ENCODE peak calls at places on chromosomes 4 and X, in eight cellular contexts. K, P, E, F, L, X, H and T are unnamed samples. For H3K36me3 and H3K4me1, the result is how much of the 10 kb centered on the place peaks cover.

GRCh38 chr4:33060873-33061542 is 2340.8 kb downstream of the PCDH7 start:
- DNase-seq in P (no peak), H (no peak), K (no peak), L (peak), X (no peak), F (peak), E (peak), T (no peak)

GRCh38 chrX:9320940-9321339 is 143.9 kb upstream of the TBL1X start:
- DNase-seq in F (no peak), L (peak), E (no peak), H (no peak), X (no peak), P (no peak), K (no peak), T (no peak)

GRCh38 chrX:48827654-48827968 is 1.3 kb downstream of the ERAS start:
- DNase-seq in P (no peak), L (no peak), K (no peak), H (no peak), E (no peak), F (no peak), X (no peak), T (no peak)

GRCh38 chrX:24902808-24903207 is 113.0 kb downstream of the ARX start:
- DNase-seq in F (no peak), H (no peak), E (peak), L (peak), X (no peak), K (no peak), P (no peak), T (no peak)

GRCh38 chr4:47468686-47469365 is 5.3 kb upstream of the COMMD8 start:
- DNase-seq in H (no peak), X (no peak), F (no peak), K (no peak), L (peak), E (peak), P (no peak), T (no peak)

GRCh38 chr4:182339246-182339645 is 96.0 kb downstream of the TENM3 start:
- DNase-seq in K (no peak), P (no peak), L (no peak), H (no peak), E (no peak), F (no peak), X (no peak), T (no peak)

GRCh38 chr4:147596377-147596776 is 20.8 kb upstream of the TMEM184C start:
- DNase-seq in H (no peak), X (no peak), E (no peak), L (peak), P (no peak), F (no peak), K (no peak), T (no peak)

GRCh38 chrX:131202766-131203165 is 86.3 kb downstream of the IGSF1 start:
- DNase-seq in F (no peak), X (no peak), E (no peak), H (no peak), K (no peak), P (no peak), L (no peak), T (no peak)

DNA sequence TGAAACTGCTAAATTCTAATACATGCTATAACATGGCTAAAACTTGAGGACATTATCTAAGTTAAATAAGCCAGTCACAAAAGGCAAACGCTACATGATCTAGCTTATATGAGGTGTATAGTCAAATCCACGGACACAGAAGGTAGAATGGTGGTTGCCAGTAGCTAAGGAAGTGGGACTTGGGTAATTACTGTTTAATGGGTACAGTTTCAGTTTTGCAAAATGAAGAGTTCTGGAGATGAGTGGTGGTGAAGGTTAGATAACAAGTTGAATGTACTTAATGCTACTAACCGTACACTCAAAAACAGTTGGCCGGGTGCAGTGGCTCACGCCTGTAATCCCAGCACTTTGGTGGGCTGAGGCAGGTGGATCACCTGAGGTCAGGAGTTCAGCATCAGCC is 644.5 kb upstream of the DIPK2B start:
- DNase-seq in E (no peak), P (no peak), H (no peak), F (no peak), K (no peak), L (no peak), X (no peak), T (no peak)
- H3K36me3 ChIP-seq in E (under half), P (under half), H (under half), F (under half), K (under half), L (under half), X (under half), T (half or more)

GRCh38 chr4:69861756-69862155 is 1.8 kb upstream of the SULT1E1 start:
- DNase-seq in E (no peak), H (no peak), X (no peak), L (no peak), P (no peak), K (no peak), F (no peak), T (no peak)

GRCh38 chr4:69860521-69861298 is 765 bp upstream of the SULT1E1 start:
- DNase-seq in F (no peak), K (no peak), L (no peak), P (no peak), H (no peak), E (no peak), X (no peak), T (no peak)

GRCh38 chr4:69859140-69859539 is 805 bp downstream of the SULT1E1 start:
- DNase-seq in L (no peak), X (no peak), E (no peak), K (no peak), P (no peak), H (no peak), F (no peak), T (no peak)

GRCh38 chr4:69858683-69859082 is 1.3 kb downstream of the SULT1E1 start:
- DNase-seq in K (no peak), H (no peak), X (no peak), E (peak), P (no peak), L (no peak), F (no peak), T (no peak)

DNA sequence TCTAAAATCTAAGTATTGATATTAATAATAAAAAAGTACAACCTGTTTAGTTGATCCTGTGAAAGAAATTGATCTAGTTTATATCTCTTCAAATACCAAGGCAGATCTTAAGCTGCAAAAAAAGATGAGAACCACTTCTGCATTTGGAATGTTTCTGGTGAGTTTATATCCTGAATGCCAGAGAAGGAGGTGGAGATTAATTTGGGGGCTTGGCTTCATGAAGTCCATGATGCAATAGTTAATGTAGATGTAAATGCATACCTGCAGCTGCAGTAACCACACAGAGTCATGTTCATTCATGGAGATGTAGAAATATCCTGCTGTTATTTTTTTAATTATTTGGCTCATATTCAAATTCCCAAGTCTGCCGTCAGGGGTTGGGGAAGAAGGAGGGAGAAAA is at the start of gene SULT1E1:
- DNase-seq in K (no peak), F (no peak), X (no peak), H (no peak), E (no peak), L (peak), P (no peak), T (peak)
- H3K4me3 ChIP-seq in K (no peak), F (no peak), X (no peak), H (no peak), E (no peak), L (no peak), P (no peak), T (peak)

DNA sequence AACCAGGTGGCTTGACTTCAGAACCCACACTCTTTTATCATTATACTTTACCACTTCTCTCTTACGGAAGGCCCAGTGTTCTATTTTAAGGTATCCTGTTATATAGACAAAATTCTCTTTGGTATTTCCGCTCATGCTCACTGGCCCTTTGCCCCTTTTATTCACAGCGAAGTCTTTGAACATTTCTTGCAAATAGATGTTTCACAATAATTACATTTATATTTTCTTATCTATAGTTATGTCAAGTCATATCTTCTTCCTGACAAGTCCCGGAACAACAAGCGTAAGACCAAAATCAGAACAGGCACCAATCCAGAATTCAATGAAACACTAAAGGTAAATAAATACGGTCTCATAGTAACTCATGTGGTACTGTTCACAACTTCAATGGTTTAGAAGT is 102.0 kb downstream of the SYTL5 start:
- DNase-seq in E (no peak), H (no peak), F (no peak), L (peak), K (no peak), P (no peak), X (no peak), T (no peak)
- H3K4me1 ChIP-seq in E (under half), H (under half), F (under half), L (under half), K (under half), P (under half), X (under half), T (under half)

GRCh38 chr4:128869801-128870509 is 60.5 kb downstream of the JADE1 start:
- DNase-seq in K (no peak), H (no peak), F (no peak), X (no peak), P (no peak), L (peak), E (peak), T (no peak)
- H3K36me3 ChIP-seq in K (under half), H (under half), F (under half), X (half or more), P (under half), L (under half), E (half or more), T (half or more)

GRCh38 chrX:41722816-41723215 is 1.2 kb upstream of the GPR82 start:
- DNase-seq in P (no peak), H (no peak), L (peak), K (no peak), X (no peak), F (no peak), E (peak), T (no peak)

GRCh38 chrX:41723305-41723704 is 676 bp upstream of the GPR82 start:
- DNase-seq in L (peak), X (no peak), H (no peak), P (no peak), E (peak), K (no peak), F (no peak), T (no peak)

GRCh38 chrX:41721590-41721989 is 2.4 kb upstream of the GPR82 start:
- DNase-seq in K (no peak), L (no peak), H (no peak), F (no peak), P (no peak), E (no peak), X (no peak), T (no peak)

GRCh38 chrX:41722220-41722619 is 1.8 kb upstream of the GPR82 start:
- DNase-seq in L (no peak), K (no peak), H (no peak), F (no peak), X (no peak), E (no peak), P (no peak), T (no peak)

DNA sequence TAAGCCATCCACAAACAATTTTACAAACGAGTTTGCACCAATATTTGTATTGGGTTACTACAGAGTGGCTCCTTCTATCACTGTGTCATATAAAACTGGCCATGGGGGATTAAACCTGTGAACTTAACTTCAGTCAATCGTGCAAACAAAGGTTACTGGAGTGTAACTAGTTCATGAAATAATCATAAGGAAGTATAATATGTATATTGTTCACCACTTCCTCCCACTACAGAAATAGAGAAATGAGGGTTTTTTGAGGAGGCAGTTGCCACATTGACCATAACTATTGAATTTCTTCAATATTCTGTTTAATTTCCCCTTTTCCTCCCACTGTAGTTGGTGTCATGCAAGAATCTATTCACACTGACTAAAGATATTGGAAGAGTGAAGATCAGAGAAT is at the start of gene GPR82:
- DNase-seq in F (no peak), L (no peak), P (no peak), H (no peak), K (no peak), X (no peak), E (no peak), T (no peak)
- H3K4me3 ChIP-seq in F (no peak), L (no peak), P (no peak), H (no peak), K (no peak), X (no peak), E (no peak), T (no peak)

GRCh38 chr4:173520921-173521473 is 9.0 kb downstream of the HAND2 start:
- DNase-seq in F (no peak), P (peak), L (no peak), K (no peak), H (no peak), X (no peak), E (peak), T (no peak)
- H3K4me1 ChIP-seq in F (under half), P (under half), L (under half), K (under half), H (under half), X (half or more), E (under half), T (under half)

DNA sequence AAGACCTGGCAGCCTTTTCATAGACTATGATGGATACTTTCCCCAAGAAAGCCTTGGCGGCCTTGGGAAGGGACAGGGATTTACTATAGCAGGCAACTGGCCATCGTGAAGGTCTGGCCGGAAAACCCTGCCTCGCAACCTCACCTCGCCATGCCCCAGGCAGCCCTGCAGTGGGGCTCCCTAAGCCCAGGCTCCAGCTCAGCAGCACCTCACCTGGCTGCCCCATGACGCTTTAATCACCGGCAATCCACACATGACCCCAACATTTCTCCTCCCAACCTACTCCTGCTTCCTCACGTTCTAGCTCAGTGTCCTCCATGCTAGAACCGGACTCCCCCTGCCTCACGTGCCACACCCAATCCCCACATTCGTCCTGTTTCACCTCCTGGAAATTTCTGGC is 82.4 kb downstream of the NSUN7 start:
- DNase-seq in H (no peak), E (no peak), P (no peak), K (no peak), F (no peak), L (no peak), X (no peak), T (no peak)
- H3K36me3 ChIP-seq in H (under half), E (under half), P (under half), K (under half), F (under half), L (under half), X (half or more), T (under half)

DNA sequence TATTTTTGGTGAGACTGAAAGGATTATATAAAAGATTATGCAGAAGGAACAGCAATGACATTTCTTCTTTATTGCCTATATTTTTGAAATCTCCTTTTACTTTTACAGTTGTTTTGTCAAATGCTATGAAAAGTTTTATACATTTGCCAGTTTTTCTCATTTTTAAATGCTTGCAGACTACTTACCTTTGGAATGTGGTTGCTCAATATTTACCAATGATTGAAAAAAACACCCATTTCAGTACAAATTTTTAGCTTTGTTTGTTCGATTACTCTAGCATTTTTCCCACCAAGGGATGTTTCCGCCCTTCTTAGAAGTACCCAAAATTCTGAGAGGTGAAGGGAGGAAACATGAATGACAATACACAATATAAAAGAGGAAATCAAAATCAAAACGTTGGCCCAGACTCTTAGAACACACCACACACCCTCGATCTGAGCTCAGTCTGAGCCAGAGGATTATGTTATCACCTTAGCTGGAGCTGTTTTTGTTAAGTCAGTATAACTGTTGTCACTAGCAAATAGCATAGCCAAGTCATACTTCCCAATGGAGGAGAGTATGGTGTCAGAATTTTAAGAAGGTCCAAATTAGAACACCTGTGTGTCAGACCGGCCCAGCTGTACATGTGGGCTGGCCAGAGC is 18.3 kb downstream of the DKK2 start:
- DNase-seq in P (no peak), H (no peak), E (no peak), L (no peak), X (no peak), K (no peak), F (no peak), T (no peak)
- H3K4me3 ChIP-seq in P (no peak), H (no peak), E (no peak), L (no peak), X (no peak), K (no peak), F (no peak), T (no peak)

GRCh38 chrX:74250574-74250973 is 53.4 kb upstream of the ZCCHC13 start:
- DNase-seq in H (no peak), X (no peak), P (no peak), L (no peak), F (no peak), E (peak), K (no peak), T (no peak)
- H3K4me1 ChIP-seq in H (under half), X (under half), P (under half), L (under half), F (under half), E (under half), K (under half), T (under half)

DNA sequence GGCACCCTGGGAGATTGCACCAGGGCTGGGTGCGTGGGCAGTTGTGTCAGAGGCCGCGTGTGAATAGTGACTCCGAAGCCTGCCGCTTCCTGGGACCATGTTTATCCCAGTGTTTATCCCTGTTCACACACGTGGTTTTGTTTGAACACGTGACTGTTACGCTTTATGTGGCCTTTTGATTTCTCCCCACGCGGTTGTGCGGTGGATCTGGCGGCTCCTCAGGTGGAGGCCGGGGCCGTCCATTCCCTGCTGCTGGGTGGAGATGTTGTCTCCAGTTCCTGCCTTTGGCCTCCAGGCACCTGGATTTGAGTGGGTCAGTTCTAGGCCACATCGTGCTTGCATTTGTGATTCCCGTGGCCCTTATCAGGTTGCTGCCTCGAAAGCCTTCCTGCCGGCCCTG is 35.1 kb downstream of the NELFA start:
- DNase-seq in E (no peak), K (no peak), X (no peak), L (no peak), P (no peak), F (no peak), H (no peak), T (peak)
- H3K36me3 ChIP-seq in E (half or more), K (under half), X (half or more), L (half or more), P (under half), F (under half), H (under half), T (half or more)